ENCODE peak calls at places on chromosomes 13 and 19, in eight cellular contexts. J is GM12878, C is IMR-90, B is gastrocnemius medialis, O is colonic mucosa, Z is left ventricle myocardium inferior, R is aorta, U is stomach. P is an unnamed sample. For H3K9me3, the result is how much of the 10 kb centered on the place peaks cover.

GRCh38 chr13:28655566-28655965 is 3.4 kb upstream of the POMP start:
- DNase-seq in J (no peak), C (peak), B (no peak), O (no peak), Z (no peak), R (no peak), U (no peak), P (no peak)

GRCh38 chr19:768424-768823 is 17.5 kb downstream of the MISP start:
- DNase-seq in J (no peak), C (peak), B (no peak), O (no peak), Z (no peak), R (no peak), U (no peak), P (no peak)

GRCh38 chr13:79056706-79057105 is 349.3 kb downstream of the RBM26 start:
- DNase-seq in J (no peak), C (no peak), B (no peak), O (no peak), Z (no peak), R (no peak), U (no peak), P (no peak)

GRCh38 chr13:114069376-114070097 is 62.9 kb downstream of the RASA3 start:
- DNase-seq in J (no peak), C (no peak), B (no peak), O (no peak), Z (no peak), R (peak), U (no peak), P (peak)

GRCh38 chr19:525029-525428 is 6.5 kb upstream of the CDC34 start:
- DNase-seq in J (no peak), C (no peak), B (no peak), O (no peak), Z (peak), R (no peak), U (no peak), P (peak)

GRCh38 chr13:87889241-87889640 is 218.1 kb downstream of the SLITRK5 start:
- DNase-seq in J (no peak), C (no peak), B (no peak), O (no peak), Z (no peak), R (no peak), U (no peak), P (no peak)

GRCh38 chr19:48925240-48925843 is 8.2 kb upstream of the DHDH start:
- DNase-seq in J (no peak), C (peak), B (no peak), O (no peak), Z (no peak), R (no peak), U (no peak), P (peak)

GRCh38 chr13:28684257-28684656 is 25.3 kb downstream of the POMP start:
- DNase-seq in J (no peak), C (no peak), B (no peak), O (peak), Z (no peak), R (no peak), U (no peak), P (no peak)

GRCh38 chr19:10389863-10390262 is 9.5 kb upstream of the TYK2 start:
- DNase-seq in J (no peak), C (no peak), B (no peak), O (no peak), Z (no peak), R (no peak), U (no peak), P (no peak)

GRCh38 chr13:50936681-50937080 is 27.1 kb downstream of the RNASEH2B start:
- DNase-seq in J (no peak), C (no peak), B (no peak), O (no peak), Z (no peak), R (no peak), U (no peak), P (no peak)

GRCh38 chr19:16527334-16527935 is 14.8 kb downstream of the CHERP start:
- DNase-seq in J (no peak), C (no peak), B (no peak), O (no peak), Z (no peak), R (no peak), U (no peak), P (no peak)

GRCh38 chr19:42114412-42114811 is 17.8 kb downstream of the POU2F2 start:
- DNase-seq in J (peak), C (no peak), B (no peak), O (no peak), Z (no peak), R (no peak), U (no peak), P (no peak)

DNA sequence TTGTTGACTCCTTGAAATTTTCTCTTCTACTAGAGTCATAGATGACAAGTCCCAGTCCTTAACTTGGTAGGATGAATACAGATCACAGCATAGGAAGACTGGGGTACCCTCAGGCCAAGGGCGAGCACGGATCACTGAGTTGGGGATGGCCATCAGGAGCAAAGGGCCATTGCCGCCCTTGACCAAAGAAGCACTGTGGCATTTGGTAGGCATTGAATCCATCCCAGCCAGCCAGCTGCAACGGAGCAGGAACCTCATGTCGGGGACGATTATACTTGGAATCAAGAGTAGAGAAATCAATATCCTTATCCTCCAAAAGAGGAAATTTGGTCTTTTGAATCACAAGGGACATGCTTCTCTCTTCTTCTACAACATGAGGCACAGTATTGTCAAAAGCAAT is 50.1 kb upstream of the ZNF573 start:
- DNase-seq in J (no peak), C (no peak), B (no peak), O (no peak), Z (no peak), R (no peak), U (no peak), P (no peak)
- H3K9me3 ChIP-seq in J (under half), C (under half), B (under half), O (under half), Z (half or more), R (under half), U (under half), P (half or more)

GRCh38 chr19:29098091-29098490 is 114.9 kb downstream of the UQCRFS1 start:
- DNase-seq in J (no peak), C (no peak), B (peak), O (no peak), Z (no peak), R (no peak), U (no peak), P (no peak)
- H3K27ac ChIP-seq in J (no peak), C (no peak), B (peak), O (no peak), Z (peak), R (no peak), U (peak), P (no peak)

DNA sequence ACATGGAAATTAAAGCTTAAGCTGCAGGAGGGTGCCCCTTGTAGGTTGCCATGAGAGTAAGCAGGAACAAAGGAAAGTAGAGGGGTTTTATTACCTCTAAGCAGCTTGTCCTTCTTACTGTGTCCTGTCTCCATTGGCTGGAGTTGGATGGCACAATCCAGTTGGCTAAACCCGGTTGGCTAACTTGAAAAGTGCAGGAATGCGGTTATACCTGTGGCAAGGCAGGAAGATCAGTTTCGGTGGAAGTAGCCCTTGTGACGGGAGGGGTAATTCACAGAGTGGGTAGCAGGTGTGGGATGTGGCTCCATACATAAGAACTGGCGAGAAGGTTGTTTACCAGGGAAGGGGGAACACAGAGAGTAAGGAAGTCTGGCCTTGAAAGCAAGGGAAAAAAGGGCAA is 3.2 kb downstream of the ZNF726 start:
- DNase-seq in J (no peak), C (no peak), B (no peak), O (no peak), Z (no peak), R (no peak), U (no peak), P (no peak)
- H3K9me3 ChIP-seq in J (under half), C (under half), B (under half), O (under half), Z (under half), R (under half), U (under half), P (under half)

DNA sequence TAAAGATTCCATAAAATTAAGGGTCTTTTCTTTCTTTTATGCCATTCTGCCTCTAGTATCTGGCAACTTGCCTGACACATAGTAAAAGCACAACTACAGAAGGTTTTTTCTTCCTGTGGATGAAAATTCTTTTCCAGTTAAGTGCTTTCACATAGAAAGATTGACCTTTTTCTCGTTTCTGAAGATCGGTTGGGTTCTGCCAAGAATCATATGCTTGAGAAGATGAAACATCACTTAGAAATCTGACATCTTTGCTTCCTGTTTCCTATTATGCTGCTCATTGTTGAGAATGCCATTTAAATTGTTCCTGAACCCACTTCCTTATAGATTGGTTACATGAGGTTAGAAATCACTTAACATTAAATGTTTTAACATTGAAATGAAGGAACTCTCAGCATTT is 26.3 kb upstream of the SCEL start:
- DNase-seq in J (no peak), C (peak), B (no peak), O (no peak), Z (no peak), R (no peak), U (no peak), P (no peak)
- H3K27ac ChIP-seq in J (no peak), C (no peak), B (no peak), O (no peak), Z (no peak), R (no peak), U (no peak), P (no peak)

GRCh38 chr19:8811315-8812172 is 20.6 kb downstream of the ZNF558 start:
- DNase-seq in J (no peak), C (peak), B (no peak), O (no peak), Z (no peak), R (no peak), U (no peak), P (no peak)

DNA sequence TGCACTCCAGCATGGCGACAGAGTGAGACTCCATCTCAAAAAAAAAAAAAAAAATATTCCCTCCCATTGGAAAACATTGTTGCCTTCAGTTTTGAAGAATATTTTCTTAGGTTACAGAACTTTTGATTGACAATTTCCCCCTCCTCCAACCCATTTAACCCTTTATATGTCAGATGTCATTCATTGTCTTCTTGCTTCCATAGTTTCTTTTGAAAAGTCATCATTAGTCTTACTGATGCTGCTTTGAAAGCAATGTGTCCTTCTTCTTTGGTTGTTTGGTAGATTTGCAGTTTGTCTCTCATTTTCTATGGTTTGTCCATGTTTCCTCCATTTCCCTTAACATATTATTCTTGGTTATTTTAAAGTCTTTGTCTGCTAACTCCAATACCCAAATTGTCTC is 25.4 kb downstream of the ZNF558 start:
- DNase-seq in J (no peak), C (no peak), B (no peak), O (no peak), Z (no peak), R (no peak), U (no peak), P (no peak)
- H3K9me3 ChIP-seq in J (under half), C (half or more), B (under half), O (under half), Z (half or more), R (under half), U (half or more), P (under half)

GRCh38 chr13:96052655-96053002 is 572 bp downstream of the UGGT2 start:
- DNase-seq in J (peak), C (peak), B (no peak), O (no peak), Z (no peak), R (no peak), U (no peak), P (no peak)
- H3K27ac ChIP-seq in J (peak), C (peak), B (peak), O (peak), Z (peak), R (no peak), U (peak), P (no peak)

GRCh38 chr13:106802917-106803316 is 235.0 kb upstream of the ARGLU1 start:
- DNase-seq in J (no peak), C (no peak), B (no peak), O (no peak), Z (no peak), R (no peak), U (no peak), P (no peak)

GRCh38 chr13:106796280-106797047 is 228.5 kb upstream of the ARGLU1 start:
- DNase-seq in J (peak), C (no peak), B (no peak), O (no peak), Z (no peak), R (no peak), U (no peak), P (no peak)

GRCh38 chr13:106797081-106797640 is 229.2 kb upstream of the ARGLU1 start:
- DNase-seq in J (no peak), C (no peak), B (no peak), O (no peak), Z (no peak), R (no peak), U (no peak), P (no peak)

GRCh38 chr13:106795847-106796246 is 227.9 kb upstream of the ARGLU1 start:
- DNase-seq in J (no peak), C (no peak), B (no peak), O (no peak), Z (no peak), R (no peak), U (no peak), P (no peak)

DNA sequence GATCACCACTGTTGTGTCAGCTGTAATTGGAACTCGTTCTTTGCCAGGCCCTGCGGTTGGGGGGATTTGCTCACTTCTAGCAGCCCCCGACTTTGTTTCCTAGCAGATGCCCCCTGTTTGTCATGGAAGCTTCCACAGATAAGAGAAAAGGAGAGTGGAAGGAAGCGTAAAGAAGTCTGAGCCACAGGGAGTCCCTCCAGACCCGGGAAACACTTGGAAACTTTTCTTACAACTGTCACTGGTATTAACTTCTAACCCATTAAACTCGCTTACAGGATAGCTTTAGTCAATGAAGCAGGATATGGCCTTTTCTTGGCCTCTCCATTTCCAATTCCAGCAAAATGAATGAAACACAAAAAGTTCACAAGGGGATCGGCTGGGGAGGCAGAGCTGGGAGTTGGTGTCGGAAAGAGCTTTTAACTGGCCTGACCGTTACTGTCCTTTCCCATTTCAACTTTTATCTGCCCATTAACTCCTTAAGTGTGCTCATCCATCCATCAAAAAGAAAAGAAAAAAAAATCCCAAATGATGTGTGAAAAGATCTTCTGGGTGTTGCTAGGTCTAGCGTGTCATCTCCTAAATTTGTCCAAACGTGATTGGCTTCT is 231.9 kb upstream of the ARGLU1 start:
- DNase-seq in J (no peak), C (no peak), B (no peak), O (no peak), Z (no peak), R (no peak), U (no peak), P (no peak)
- H3K9me3 ChIP-seq in J (under half), C (under half), B (under half), O (under half), Z (under half), R (under half), U (under half), P (under half)

GRCh38 chr13:46953331-46953730 is 56.5 kb upstream of the HTR2A start:
- DNase-seq in J (no peak), C (no peak), B (no peak), O (no peak), Z (no peak), R (no peak), U (no peak), P (no peak)

GRCh38 chr13:46951516-46951915 is 54.7 kb upstream of the HTR2A start:
- DNase-seq in J (no peak), C (no peak), B (no peak), O (no peak), Z (no peak), R (no peak), U (no peak), P (no peak)

GRCh38 chr13:46949211-46949610 is 52.4 kb upstream of the HTR2A start:
- DNase-seq in J (no peak), C (no peak), B (no peak), O (no peak), Z (no peak), R (no peak), U (no peak), P (no peak)

GRCh38 chr13:46948338-46948737 is 51.5 kb upstream of the HTR2A start:
- DNase-seq in J (no peak), C (no peak), B (no peak), O (no peak), Z (no peak), R (no peak), U (no peak), P (no peak)

DNA sequence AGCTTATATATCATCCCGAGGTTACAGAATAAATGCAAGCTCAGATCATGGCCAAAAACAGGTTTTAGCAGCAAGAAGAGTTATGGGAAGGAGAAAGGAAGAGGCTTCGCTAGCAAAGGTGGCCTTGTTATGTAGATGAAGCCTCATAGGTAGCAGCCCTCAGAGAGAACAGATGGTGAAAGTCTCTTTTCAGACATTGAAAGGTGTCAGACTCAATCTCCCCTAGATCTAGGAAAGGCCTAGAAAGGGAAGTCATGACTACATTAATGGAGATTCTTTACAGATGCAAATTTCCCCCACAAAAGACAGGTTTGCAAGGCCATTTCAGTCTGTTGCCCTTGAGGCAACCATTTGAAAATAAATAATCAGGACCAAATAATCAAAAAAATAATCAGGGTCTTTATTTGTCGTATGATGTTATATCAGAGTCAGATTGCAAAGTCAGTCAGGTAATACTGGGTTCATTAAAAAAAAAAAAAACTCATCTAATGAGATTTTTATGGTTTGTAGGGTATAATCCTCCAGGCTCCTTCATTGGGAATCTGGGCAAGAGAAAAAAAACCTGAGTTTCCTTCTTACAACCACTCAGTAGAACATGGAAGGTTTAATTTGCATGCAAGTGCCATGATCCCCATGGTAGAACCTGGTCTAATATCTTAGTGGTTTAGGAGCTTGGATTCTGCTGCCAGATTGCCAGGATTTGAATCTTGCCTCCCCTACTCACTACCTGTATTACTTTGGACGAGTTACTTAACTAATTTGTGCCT is 50.8 kb upstream of the HTR2A start:
- DNase-seq in J (no peak), C (no peak), B (no peak), O (no peak), Z (no peak), R (no peak), U (no peak), P (no peak)
- H3K27ac ChIP-seq in J (no peak), C (no peak), B (no peak), O (no peak), Z (no peak), R (no peak), U (no peak), P (no peak)

P was measured in kidney.